ENCODE peak calls at places on chromosomes 12 and 14, in four cellular contexts. T is AG04450, S is fibroblast of the aortic adventitia, J is body of pancreas. X is an unnamed sample.

GRCh38 chr12:99984271-99985128 is at the start of gene ANKS1B:
- DNase-seq in T (no peak), S (peak), J (peak), X (no peak)

GRCh38 chr12:47407730-47408129 is 298.1 kb downstream of the RPAP3 start:
- DNase-seq in T (no peak), S (no peak), J (no peak), X (no peak)

GRCh38 chr14:31241450-31242114 is 34.0 kb upstream of the HECTD1 start:
- DNase-seq in T (no peak), S (peak), J (no peak), X (no peak)

GRCh38 chr14:68282479-68283377 is 463.1 kb downstream of the RAD51B start:
- DNase-seq in T (no peak), S (no peak), J (no peak), X (no peak)

GRCh38 chr14:31360919-31361662 is 59.3 kb downstream of the HEATR5A start:
- DNase-seq in T (no peak), S (peak), J (no peak), X (peak)

GRCh38 chr14:102229739-102230092 is 75.2 kb downstream of the MOK start:
- DNase-seq in T (no peak), S (no peak), J (no peak), X (no peak)

GRCh38 chr12:116074686-116075085 is 202.8 kb downstream of the MED13L start:
- DNase-seq in T (no peak), S (no peak), J (no peak), X (no peak)

GRCh38 chr12:130137141-130138018 is 24.9 kb upstream of the FZD10 start:
- DNase-seq in T (no peak), S (no peak), J (no peak), X (peak)

GRCh38 chr14:24438198-24439095 is 4.1 kb downstream of the SDR39U1 start:
- DNase-seq in T (no peak), S (no peak), J (no peak), X (no peak)

GRCh38 chr12:48004039-48004940 is at the start of gene COL2A1:
- DNase-seq in T (no peak), S (peak), J (no peak), X (no peak)

GRCh38 chr12:52477651-52478050 is 4.0 kb upstream of the KRT6C start:
- DNase-seq in T (no peak), S (no peak), J (no peak), X (no peak)

GRCh38 chr14:103224996-103225874 is 102.0 kb downstream of the TNFAIP2 start:
- DNase-seq in T (peak), S (no peak), J (no peak), X (no peak)

GRCh38 chr14:61089126-61089750 is 108.2 kb downstream of the SLC38A6 start:
- DNase-seq in T (no peak), S (no peak), J (no peak), X (no peak)

GRCh38 chr12:121288941-121289340 is 7.6 kb downstream of the CAMKK2 start:
- DNase-seq in T (no peak), S (peak), J (no peak), X (no peak)

GRCh38 chr12:1660304-1661187 is 30.3 kb upstream of the ADIPOR2 start:
- DNase-seq in T (no peak), S (peak), J (peak), X (peak)

GRCh38 chr12:95202691-95203476 is 14.4 kb downstream of the FGD6 start:
- DNase-seq in T (no peak), S (peak), J (no peak), X (no peak)

GRCh38 chr12:99067171-99067785 is 422.2 kb downstream of the APAF1 start:
- DNase-seq in T (no peak), S (no peak), J (no peak), X (no peak)

GRCh38 chr12:119998471-119999245 is 9.6 kb downstream of the BICDL1 start:
- DNase-seq in T (no peak), S (no peak), J (no peak), X (no peak)

GRCh38 chr14:78170203-78170602 is at the start of gene NRXN3:
- DNase-seq in T (no peak), S (no peak), J (no peak), X (peak)

GRCh38 chr14:29168149-29168548 is 401.6 kb downstream of the FOXG1 start:
- DNase-seq in T (no peak), S (no peak), J (no peak), X (no peak)

GRCh38 chr12:70759161-70759918 is 122.1 kb upstream of the PTPRB start:
- DNase-seq in T (no peak), S (no peak), J (no peak), X (peak)

GRCh38 chr12:752673-753400 is 458 bp downstream of the WNK1 start:
- DNase-seq in T (no peak), S (peak), J (peak), X (no peak)

GRCh38 chr14:37186865-37187264 is 10.9 kb upstream of the MIPOL1 start:
- DNase-seq in T (no peak), S (no peak), J (no peak), X (no peak)

GRCh38 chr14:67583711-67584644 is 16.1 kb downstream of the PIGH start:
- DNase-seq in T (no peak), S (peak), J (peak), X (peak)

GRCh38 chr12:68138480-68138879 is 21.1 kb downstream of the IFNG start:
- DNase-seq in T (no peak), S (no peak), J (no peak), X (no peak)

GRCh38 chr14:65879218-65880009 is 466.9 kb downstream of the FUT8 start:
- DNase-seq in T (peak), S (peak), J (no peak), X (peak)

GRCh38 chr12:16844875-16845274 is 238.9 kb upstream of the LMO3 start:
- DNase-seq in T (no peak), S (no peak), J (no peak), X (no peak)

GRCh38 chr12:75706786-75707605 is 195.6 kb upstream of the KRR1 start:
- DNase-seq in T (no peak), S (peak), J (no peak), X (peak)

GRCh38 chr12:60977966-60978365 is 1282.2 kb upstream of the USP15 start:
- DNase-seq in T (no peak), S (no peak), J (no peak), X (peak)

GRCh38 chr12:109968801-109969200 is 27.4 kb downstream of the GIT2 start:
- DNase-seq in T (no peak), S (no peak), J (no peak), X (no peak)
- H3K4me3 ChIP-seq in T (no peak), S (no peak), J (no peak), X (no peak)

GRCh38 chr12:131830335-131831020 is 2.3 kb downstream of the MMP17 start:
- DNase-seq in T (peak), S (peak), J (peak), X (peak)

GRCh38 chr12:131832393-131833231 is 4.4 kb downstream of the MMP17 start:
- DNase-seq in T (peak), S (peak), J (no peak), X (peak)

GRCh38 chr12:131831635-131832041 is 3.4 kb downstream of the MMP17 start:
- DNase-seq in T (peak), S (peak), J (no peak), X (peak)

GRCh38 chr12:131829795-131830334 is 1.7 kb downstream of the MMP17 start:
- DNase-seq in T (no peak), S (no peak), J (no peak), X (no peak)

GRCh38 chr12:131831021-131831571 is 2.9 kb downstream of the MMP17 start:
- DNase-seq in T (no peak), S (peak), J (no peak), X (no peak)
- H3K4me3 ChIP-seq in T (peak), S (peak), J (no peak), X (peak)

GRCh38 chr12:59803735-59804134 is 207.9 kb downstream of the SLC16A7 start:
- DNase-seq in T (no peak), S (peak), J (no peak), X (peak)
- H3K4me3 ChIP-seq in T (no peak), S (peak), J (no peak), X (no peak)

GRCh38 chr14:91831337-91831736 is 36.0 kb downstream of the TC2N start:
- DNase-seq in T (no peak), S (no peak), J (no peak), X (no peak)

GRCh38 chr14:91830777-91831176 is 36.6 kb downstream of the TC2N start:
- DNase-seq in T (no peak), S (no peak), J (peak), X (peak)

GRCh38 chr14:91834571-91834970 is 32.8 kb downstream of the TC2N start:
- DNase-seq in T (no peak), S (no peak), J (no peak), X (no peak)

GRCh38 chr14:91827746-91828145 is 39.6 kb downstream of the TC2N start:
- DNase-seq in T (no peak), S (no peak), J (no peak), X (no peak)

DNA sequence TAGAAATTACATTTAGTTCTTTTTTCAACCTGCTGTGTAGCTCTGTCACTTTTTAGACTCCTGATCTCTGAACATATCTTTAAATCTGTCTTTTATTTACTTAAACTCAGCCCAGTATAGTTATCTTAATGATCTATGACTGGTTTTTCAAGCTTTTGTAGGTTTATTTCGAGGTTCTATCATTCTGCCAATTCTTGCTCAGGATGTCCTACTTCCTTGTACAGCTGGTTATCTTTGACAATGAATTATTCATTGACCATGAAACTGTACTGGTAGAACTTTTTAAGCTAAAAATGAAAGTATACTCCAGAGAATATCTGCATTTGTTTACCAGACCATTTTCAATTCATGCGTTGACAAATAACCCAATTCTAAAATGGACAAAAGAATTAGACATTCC is 37.8 kb downstream of the TC2N start:
- DNase-seq in T (no peak), S (no peak), J (no peak), X (peak)
- H3K4me3 ChIP-seq in T (no peak), S (no peak), J (no peak), X (no peak)

DNA sequence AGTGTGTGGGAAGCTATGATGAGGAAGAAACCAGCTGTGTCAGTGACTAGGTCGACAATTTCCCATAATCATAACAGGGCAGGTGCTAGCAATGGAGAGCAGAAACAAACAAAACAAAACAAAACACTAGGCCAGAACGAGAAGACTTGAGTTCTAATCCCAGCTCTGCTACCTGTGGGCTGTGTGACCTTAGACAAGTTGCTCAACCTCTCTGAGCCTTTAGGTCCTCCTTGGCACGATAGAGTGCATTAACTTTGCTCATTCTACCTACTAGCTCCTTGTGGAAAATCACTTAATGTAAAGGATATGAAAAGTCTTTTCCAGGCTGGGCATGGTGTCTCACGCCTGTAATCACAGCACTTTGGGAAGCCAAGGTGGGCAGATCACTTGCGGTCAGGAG is 11.2 kb downstream of the HHIPL1 start:
- DNase-seq in T (no peak), S (no peak), J (no peak), X (no peak)
- H3K4me3 ChIP-seq in T (no peak), S (no peak), J (no peak), X (no peak)